ENCODE peak calls at places on chromosomes 2 and 18, in four cellular contexts. H is IMR-90, D is H9, A is H1. O is an unnamed sample.

GRCh38 chr2:24816884-24817283 is 23.7 kb downstream of the CENPO start:
- DNase-seq in H (peak; percentile 94), D (no peak), A (no peak), O (no peak)

GRCh38 chr2:203949228-203949627 is 12.7 kb downstream of the ICOS start:
- DNase-seq in H (peak; percentile 35), D (no peak), A (no peak), O (no peak)

GRCh38 chr2:120486946-120487345 is 141.0 kb downstream of the INHBB start:
- DNase-seq in H (peak; percentile 10), D (no peak), A (no peak), O (peak; percentile 83)

GRCh38 chr2:113281920-113282746 is 3.4 kb upstream of the PAX8 start:
- DNase-seq in H (peak; percentile 10), D (no peak), A (no peak), O (no peak)

GRCh38 chr2:4604767-4605166 is 901.4 kb downstream of the DCDC2C start:
- DNase-seq in H (no peak), D (peak; percentile 37), A (no peak), O (peak; percentile 70)

GRCh38 chr2:148554459-148555247 is 89.9 kb upstream of the EPC2 start:
- DNase-seq in H (no peak), D (peak; percentile 87), A (peak; percentile 65), O (peak; percentile 97)

GRCh38 chr2:128232965-128233789 is 85.5 kb downstream of the HS6ST1 start:
- DNase-seq in H (peak; percentile 66), D (peak; percentile 89), A (peak; percentile 54), O (peak; percentile 89)

GRCh38 chr2:173828189-173829157 is 136.7 kb downstream of the SP3 start:
- DNase-seq in H (peak; percentile 52), D (no peak), A (no peak), O (no peak)

GRCh38 chr18:24710474-24710873 is 250.0 kb downstream of the HRH4 start:
- DNase-seq in H (no peak), D (no peak), A (no peak), O (no peak)

DNA sequence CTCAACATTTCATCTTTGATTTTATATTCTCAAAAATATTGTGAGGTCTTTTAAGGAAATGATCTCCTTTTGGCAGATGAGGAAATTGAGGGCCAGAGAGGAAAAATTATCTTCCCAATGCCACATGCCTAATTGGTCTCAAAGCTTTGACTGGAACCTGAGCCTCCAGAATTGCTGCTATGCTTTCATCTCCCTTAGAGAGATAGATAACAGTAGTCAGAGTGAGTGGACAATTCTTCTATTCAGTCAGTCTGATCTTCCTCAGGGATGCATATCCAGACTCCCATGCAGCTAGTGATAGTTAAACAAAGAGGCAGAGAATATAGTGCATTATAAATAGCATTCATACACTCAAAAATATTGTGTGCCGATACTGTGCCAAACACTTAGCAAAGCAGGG is 3.8 kb upstream of the CLASP1 start:
- DNase-seq in H (no peak), D (no peak), A (no peak), O (no peak)
- H3K9ac ChIP-seq in H (no peak overlapping the region), D (no peak overlapping the region), A (no peak overlapping the region), O (no peak overlapping the region)

DNA sequence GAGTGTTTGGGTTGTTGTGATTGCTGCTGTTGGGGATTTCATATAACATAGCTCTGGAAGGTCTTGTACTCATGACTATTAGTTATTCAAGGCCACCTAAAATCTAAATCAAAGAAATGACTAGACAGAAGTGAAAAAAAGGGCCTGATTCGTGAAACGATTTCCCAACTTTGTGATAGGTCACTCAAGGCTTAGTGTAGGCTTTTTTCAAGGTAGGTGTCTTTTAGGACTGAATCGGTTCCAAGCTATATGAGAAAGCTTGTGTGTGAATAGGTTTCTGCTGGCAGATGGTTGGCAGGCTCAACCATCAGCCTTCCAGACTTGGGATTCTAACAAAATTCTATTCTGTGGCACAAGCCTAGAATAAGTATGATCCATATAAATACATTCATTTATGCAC is 164.4 kb downstream of the FMNL2 start:
- DNase-seq in H (no peak), D (no peak), A (no peak), O (no peak)
- H4K5ac ChIP-seq in H (peak overlapping the region; percentile 1), D (no peak overlapping the region), A (no peak overlapping the region), O (no peak overlapping the region)

GRCh38 chr2:236505648-236506047 is 64.0 kb upstream of the ACKR3 start:
- DNase-seq in H (no peak), D (no peak), A (no peak), O (no peak)

GRCh38 chr2:236503583-236503982 is 66.0 kb upstream of the ACKR3 start:
- DNase-seq in H (no peak), D (no peak), A (no peak), O (no peak)

GRCh38 chr2:236510049-236510448 is 59.6 kb upstream of the ACKR3 start:
- DNase-seq in H (no peak), D (no peak), A (no peak), O (no peak)

GRCh38 chr2:236505071-236505470 is 64.6 kb upstream of the ACKR3 start:
- DNase-seq in H (no peak), D (no peak), A (no peak), O (no peak)

GRCh38 chr2:236507393-236508085 is 62.1 kb upstream of the ACKR3 start:
- DNase-seq in H (no peak), D (peak; percentile 86), A (peak; percentile 50), O (peak; percentile 63)
- H2AK5ac ChIP-seq in H (no peak overlapping the region), D (no peak overlapping the region), A (no peak overlapping the region), O (no peak overlapping the region)

GRCh38 chr18:38575023-38575422 is 1009.4 kb upstream of the CELF4 start:
- DNase-seq in H (no peak), D (no peak), A (no peak), O (no peak)

GRCh38 chr18:38576915-38577314 is 1011.3 kb upstream of the CELF4 start:
- DNase-seq in H (no peak), D (no peak), A (no peak), O (no peak)

GRCh38 chr18:38579764-38580163 is 1014.2 kb upstream of the CELF4 start:
- DNase-seq in H (no peak), D (no peak), A (no peak), O (no peak)

GRCh38 chr18:38575648-38576047 is 1010.0 kb upstream of the CELF4 start:
- DNase-seq in H (no peak), D (no peak), A (no peak), O (no peak)

GRCh38 chr18:38576349-38576748 is 1010.8 kb upstream of the CELF4 start:
- DNase-seq in H (no peak), D (no peak), A (no peak), O (no peak)
- H3K9ac ChIP-seq in H (no peak overlapping the region), D (no peak overlapping the region), A (no peak overlapping the region), O (no peak overlapping the region)

GRCh38 chr18:6948238-6948637 is 169.4 kb downstream of the LAMA1 start:
- DNase-seq in H (no peak), D (no peak), A (no peak), O (no peak)
- H4K5ac ChIP-seq in H (no peak overlapping the region), D (no peak overlapping the region), A (no peak overlapping the region), O (no peak overlapping the region)

GRCh38 chr2:171483793-171484192 is 38.5 kb upstream of the CYBRD1 start:
- DNase-seq in H (no peak), D (no peak), A (no peak), O (no peak)
- H2AK5ac ChIP-seq in H (no peak overlapping the region), D (no peak overlapping the region), A (no peak overlapping the region), O (no peak overlapping the region)

GRCh38 chr2:43220229-43220981 is 6.0 kb downstream of the ZFP36L2 start:
- DNase-seq in H (peak; percentile 42), D (no peak), A (no peak), O (peak; percentile 33)
- H3K9ac ChIP-seq in H (peak overlapping the region; percentile 82), D (no peak overlapping the region), A (peak overlapping the region; percentile 34), O (peak overlapping the region; percentile 73)

GRCh38 chr2:70728128-70728527 is 39.9 kb downstream of the ADD2 start:
- DNase-seq in H (no peak), D (peak; percentile 58), A (peak; percentile 76), O (peak; percentile 98)

GRCh38 chr2:70724366-70724765 is 43.6 kb downstream of the ADD2 start:
- DNase-seq in H (no peak), D (peak; percentile 23), A (no peak), O (no peak)

GRCh38 chr2:70726186-70726585 is 41.8 kb downstream of the ADD2 start:
- DNase-seq in H (no peak), D (peak; percentile 12), A (no peak), O (no peak)

GRCh38 chr2:70726947-70727725 is 40.9 kb downstream of the ADD2 start:
- DNase-seq in H (peak; percentile 11), D (peak; percentile 15), A (no peak), O (no peak)

GRCh38 chr2:70725505-70725904 is 42.5 kb downstream of the ADD2 start:
- DNase-seq in H (no peak), D (peak; percentile 6), A (no peak), O (no peak)
- H4K5ac ChIP-seq in H (no peak overlapping the region), D (no peak overlapping the region), A (no peak overlapping the region), O (no peak overlapping the region)